ENCODE peak calls at places on chromosomes 11 and 22, in ten cellular contexts. One of them, this sample, is unnamed.

GRCh38 chr22:22761963-22762772 is 117.8 kb downstream of the GGTLC2 start:
- DNase-seq in transverse colon: no peak
- DNase-seq in vagina: peak
- DNase-seq in adrenal gland: no peak
- DNase-seq in uterus: no peak
- DNase-seq in gastrocnemius medialis: no peak
- DNase-seq in stomach: no peak
- DNase-seq in heart left ventricle: no peak
- DNase-seq in IMR-90: no peak
- DNase-seq in upper lobe of left lung: no peak
- DNase-seq in this sample: no peak

GRCh38 chr11:95232666-95233065 is 1.7 kb upstream of the SESN3 start:
- DNase-seq in stomach: no peak
- DNase-seq in transverse colon: no peak
- DNase-seq in uterus: no peak
- DNase-seq in IMR-90: no peak
- DNase-seq in adrenal gland: no peak
- DNase-seq in heart left ventricle: no peak
- DNase-seq in gastrocnemius medialis: no peak
- DNase-seq in upper lobe of left lung: no peak
- DNase-seq in vagina: no peak
- DNase-seq in this sample: no peak

GRCh38 chr11:2390091-2390870 is 10.3 kb upstream of the TSSC4 start:
- DNase-seq in adrenal gland: peak
- DNase-seq in transverse colon: no peak
- DNase-seq in IMR-90: no peak
- DNase-seq in stomach: no peak
- DNase-seq in vagina: no peak
- DNase-seq in heart left ventricle: no peak
- DNase-seq in uterus: no peak
- DNase-seq in upper lobe of left lung: peak
- DNase-seq in gastrocnemius medialis: peak
- DNase-seq in this sample: no peak

GRCh38 chr11:213111-213510 is 5.6 kb downstream of the RIC8A start:
- DNase-seq in transverse colon: no peak
- DNase-seq in heart left ventricle: no peak
- DNase-seq in upper lobe of left lung: no peak
- DNase-seq in stomach: peak
- DNase-seq in IMR-90: no peak
- DNase-seq in adrenal gland: peak
- DNase-seq in gastrocnemius medialis: no peak
- DNase-seq in vagina: no peak
- DNase-seq in uterus: peak
- DNase-seq in this sample: no peak

GRCh38 chr11:10233581-10233980 is 60.4 kb downstream of the SBF2 start:
- DNase-seq in upper lobe of left lung: no peak
- DNase-seq in heart left ventricle: no peak
- DNase-seq in IMR-90: peak
- DNase-seq in gastrocnemius medialis: no peak
- DNase-seq in stomach: no peak
- DNase-seq in uterus: no peak
- DNase-seq in vagina: no peak
- DNase-seq in adrenal gland: no peak
- DNase-seq in transverse colon: no peak
- DNase-seq in this sample: no peak

GRCh38 chr11:120125005-120125404 is 12.9 kb downstream of the TRIM29 start:
- DNase-seq in uterus: no peak
- DNase-seq in IMR-90: peak
- DNase-seq in transverse colon: peak
- DNase-seq in upper lobe of left lung: no peak
- DNase-seq in stomach: no peak
- DNase-seq in heart left ventricle: no peak
- DNase-seq in vagina: no peak
- DNase-seq in adrenal gland: peak
- DNase-seq in gastrocnemius medialis: no peak
- DNase-seq in this sample: no peak

GRCh38 chr11:38339835-38340440 is 1741.9 kb upstream of the RAG2 start:
- DNase-seq in uterus: no peak
- DNase-seq in transverse colon: no peak
- DNase-seq in heart left ventricle: no peak
- DNase-seq in gastrocnemius medialis: no peak
- DNase-seq in upper lobe of left lung: no peak
- DNase-seq in IMR-90: no peak
- DNase-seq in vagina: no peak
- DNase-seq in adrenal gland: no peak
- DNase-seq in stomach: no peak
- DNase-seq in this sample: no peak

GRCh38 chr22:38850941-38851849 is 7.4 kb upstream of the NPTXR start:
- DNase-seq in IMR-90: peak
- DNase-seq in adrenal gland: no peak
- DNase-seq in heart left ventricle: no peak
- DNase-seq in transverse colon: no peak
- DNase-seq in vagina: no peak
- DNase-seq in uterus: no peak
- DNase-seq in stomach: no peak
- DNase-seq in gastrocnemius medialis: no peak
- DNase-seq in upper lobe of left lung: no peak
- DNase-seq in this sample: no peak

GRCh38 chr11:18721576-18722292 is 4.3 kb downstream of the IGSF22 start:
- DNase-seq in stomach: peak
- DNase-seq in upper lobe of left lung: peak
- DNase-seq in vagina: no peak
- DNase-seq in transverse colon: peak
- DNase-seq in uterus: peak
- DNase-seq in IMR-90: peak
- DNase-seq in adrenal gland: no peak
- DNase-seq in gastrocnemius medialis: no peak
- DNase-seq in heart left ventricle: no peak
- DNase-seq in this sample: peak

GRCh38 chr11:69361048-69361447 is 67.1 kb downstream of the MYEOV start:
- DNase-seq in IMR-90: no peak
- DNase-seq in heart left ventricle: no peak
- DNase-seq in upper lobe of left lung: peak
- DNase-seq in transverse colon: peak
- DNase-seq in vagina: peak
- DNase-seq in stomach: no peak
- DNase-seq in gastrocnemius medialis: no peak
- DNase-seq in adrenal gland: peak
- DNase-seq in uterus: no peak
- DNase-seq in this sample: no peak

GRCh38 chr11:130278745-130279144 is 36.0 kb downstream of the ZBTB44 start:
- DNase-seq in IMR-90: peak
- DNase-seq in vagina: no peak
- DNase-seq in gastrocnemius medialis: no peak
- DNase-seq in upper lobe of left lung: no peak
- DNase-seq in uterus: no peak
- DNase-seq in stomach: no peak
- DNase-seq in adrenal gland: no peak
- DNase-seq in heart left ventricle: no peak
- DNase-seq in transverse colon: no peak
- DNase-seq in this sample: no peak

GRCh38 chr22:18954941-18955571 is 19.0 kb upstream of the PRODH start:
- DNase-seq in uterus: no peak
- DNase-seq in IMR-90: no peak
- DNase-seq in heart left ventricle: peak
- DNase-seq in stomach: no peak
- DNase-seq in gastrocnemius medialis: no peak
- DNase-seq in adrenal gland: no peak
- DNase-seq in upper lobe of left lung: no peak
- DNase-seq in vagina: no peak
- DNase-seq in transverse colon: no peak
- DNase-seq in this sample: no peak

DNA sequence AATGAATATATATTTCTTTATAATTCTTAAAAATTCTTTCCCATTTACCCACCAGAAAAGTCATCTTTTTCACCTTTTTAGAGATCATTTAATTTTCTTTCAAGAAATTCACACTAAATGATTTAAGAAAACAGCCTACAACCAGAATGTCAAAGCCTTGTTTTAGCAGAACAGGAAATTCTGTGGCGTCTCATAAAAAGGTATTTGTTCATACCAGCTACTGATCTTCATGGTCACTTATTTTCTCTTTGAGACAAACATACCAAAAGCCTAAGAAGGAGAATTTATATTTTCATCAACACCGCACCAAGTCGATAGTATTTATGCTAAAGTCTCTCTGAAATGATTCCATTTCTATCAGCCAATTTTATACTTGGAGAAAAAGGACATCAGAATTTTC is 105.3 kb downstream of the ETS1 start:
- DNase-seq in vagina: no peak
- DNase-seq in IMR-90: no peak
- DNase-seq in upper lobe of left lung: no peak
- DNase-seq in gastrocnemius medialis: no peak
- DNase-seq in stomach: no peak
- DNase-seq in transverse colon: no peak
- DNase-seq in adrenal gland: no peak
- DNase-seq in heart left ventricle: no peak
- DNase-seq in uterus: no peak
- DNase-seq in this sample: no peak
- H3K4me3 ChIP-seq in vagina: no peak
- H3K4me3 ChIP-seq in IMR-90: no peak
- H3K4me3 ChIP-seq in upper lobe of left lung: no peak
- H3K4me3 ChIP-seq in gastrocnemius medialis: peak
- H3K4me3 ChIP-seq in stomach: no peak
- H3K4me3 ChIP-seq in transverse colon: no peak
- H3K4me3 ChIP-seq in adrenal gland: no peak
- H3K4me3 ChIP-seq in heart left ventricle: peak
- H3K4me3 ChIP-seq in uterus: no peak
- H3K4me3 ChIP-seq in this sample: no peak

GRCh38 chr22:40759294-40759840 is 59.8 kb downstream of the SLC25A17 start:
- DNase-seq in transverse colon: no peak
- DNase-seq in vagina: no peak
- DNase-seq in IMR-90: no peak
- DNase-seq in stomach: no peak
- DNase-seq in upper lobe of left lung: no peak
- DNase-seq in gastrocnemius medialis: no peak
- DNase-seq in adrenal gland: no peak
- DNase-seq in uterus: no peak
- DNase-seq in heart left ventricle: no peak
- DNase-seq in this sample: no peak

GRCh38 chr22:40751250-40751649 is 67.9 kb downstream of the SLC25A17 start:
- DNase-seq in upper lobe of left lung: no peak
- DNase-seq in transverse colon: no peak
- DNase-seq in gastrocnemius medialis: no peak
- DNase-seq in stomach: no peak
- DNase-seq in IMR-90: no peak
- DNase-seq in adrenal gland: no peak
- DNase-seq in uterus: no peak
- DNase-seq in vagina: no peak
- DNase-seq in heart left ventricle: no peak
- DNase-seq in this sample: no peak

GRCh38 chr22:40758390-40758789 is 60.8 kb downstream of the SLC25A17 start:
- DNase-seq in stomach: no peak
- DNase-seq in transverse colon: no peak
- DNase-seq in gastrocnemius medialis: no peak
- DNase-seq in vagina: no peak
- DNase-seq in heart left ventricle: no peak
- DNase-seq in uterus: no peak
- DNase-seq in upper lobe of left lung: no peak
- DNase-seq in adrenal gland: no peak
- DNase-seq in IMR-90: no peak
- DNase-seq in this sample: no peak

GRCh38 chr22:40753114-40753513 is 66.0 kb downstream of the SLC25A17 start:
- DNase-seq in IMR-90: no peak
- DNase-seq in transverse colon: no peak
- DNase-seq in adrenal gland: no peak
- DNase-seq in gastrocnemius medialis: no peak
- DNase-seq in heart left ventricle: no peak
- DNase-seq in stomach: no peak
- DNase-seq in uterus: no peak
- DNase-seq in vagina: no peak
- DNase-seq in upper lobe of left lung: no peak
- DNase-seq in this sample: no peak

GRCh38 chr22:40757071-40757470 is 62.1 kb downstream of the SLC25A17 start:
- DNase-seq in upper lobe of left lung: no peak
- DNase-seq in IMR-90: peak
- DNase-seq in gastrocnemius medialis: no peak
- DNase-seq in heart left ventricle: no peak
- DNase-seq in adrenal gland: no peak
- DNase-seq in stomach: no peak
- DNase-seq in transverse colon: no peak
- DNase-seq in uterus: no peak
- DNase-seq in vagina: no peak
- DNase-seq in this sample: no peak
- TF ChIP-seq POLR2A in upper lobe of left lung: no peak
- TF ChIP-seq POLR2A in IMR-90: no peak
- TF ChIP-seq POLR2A in gastrocnemius medialis: no peak
- TF ChIP-seq POLR2A in heart left ventricle: no peak
- TF ChIP-seq POLR2A in adrenal gland: no peak
- TF ChIP-seq POLR2A in stomach: no peak
- TF ChIP-seq POLR2A in transverse colon: no peak
- TF ChIP-seq POLR2A in uterus: no peak
- TF ChIP-seq POLR2A in vagina: no peak
- TF ChIP-seq POLR2A in this sample: no peak

GRCh38 chr22:30396871-30397655 is at the start of gene SEC14L2:
- DNase-seq in adrenal gland: peak
- DNase-seq in upper lobe of left lung: peak
- DNase-seq in gastrocnemius medialis: peak
- DNase-seq in uterus: peak
- DNase-seq in vagina: no peak
- DNase-seq in transverse colon: peak
- DNase-seq in stomach: peak
- DNase-seq in IMR-90: peak
- DNase-seq in heart left ventricle: peak
- DNase-seq in this sample: peak
- H3K4me3 ChIP-seq in adrenal gland: no peak
- H3K4me3 ChIP-seq in upper lobe of left lung: peak
- H3K4me3 ChIP-seq in gastrocnemius medialis: peak
- H3K4me3 ChIP-seq in uterus: peak
- H3K4me3 ChIP-seq in vagina: peak
- H3K4me3 ChIP-seq in transverse colon: peak
- H3K4me3 ChIP-seq in stomach: peak
- H3K4me3 ChIP-seq in IMR-90: peak
- H3K4me3 ChIP-seq in heart left ventricle: peak
- H3K4me3 ChIP-seq in this sample: peak

DNA sequence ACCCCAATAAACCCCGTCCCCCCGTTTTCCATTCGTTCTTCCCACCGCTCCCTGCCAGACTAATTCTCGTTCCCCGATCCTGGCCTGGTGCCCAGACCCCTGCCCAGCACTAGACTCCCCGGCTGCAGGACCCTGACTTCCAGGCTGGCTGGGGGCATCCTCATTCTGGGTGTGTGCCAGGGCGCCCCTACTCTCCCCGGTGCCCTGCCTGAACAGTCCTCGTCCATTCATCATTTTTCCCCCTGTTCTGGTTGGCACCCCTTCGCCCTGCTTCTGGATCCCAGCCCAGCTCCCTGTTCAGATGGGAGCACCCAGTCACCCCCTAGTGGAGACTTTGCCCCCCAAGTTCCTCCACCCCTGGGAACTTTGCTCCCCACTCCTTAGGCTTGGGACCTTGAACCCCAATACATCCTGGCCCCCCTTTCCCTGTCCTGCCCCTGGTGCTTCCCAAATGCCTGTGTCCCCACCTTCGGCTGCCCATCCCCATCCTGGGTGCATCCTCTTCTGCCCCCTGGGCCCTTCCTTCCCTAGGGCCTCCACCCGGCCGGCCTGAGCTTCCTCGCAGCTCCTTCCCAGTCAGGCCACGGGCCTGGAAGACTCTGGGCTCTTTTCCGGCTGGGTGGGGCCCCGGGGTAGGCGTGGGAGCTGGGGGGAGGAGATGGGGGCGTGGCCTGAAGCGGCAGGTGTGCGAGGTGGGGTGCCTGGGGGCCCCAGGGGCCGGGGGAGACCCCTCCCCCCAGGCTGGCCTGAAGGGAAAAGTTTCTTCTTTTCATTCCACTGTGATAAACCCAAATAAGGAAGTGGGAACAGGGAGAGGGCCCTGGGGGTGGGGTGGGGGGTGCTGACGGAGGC is 882 bp downstream of the PLCB3 start:
- DNase-seq in IMR-90: no peak
- DNase-seq in transverse colon: peak
- DNase-seq in upper lobe of left lung: peak
- DNase-seq in vagina: no peak
- DNase-seq in gastrocnemius medialis: no peak
- DNase-seq in heart left ventricle: peak
- DNase-seq in stomach: peak
- DNase-seq in adrenal gland: no peak
- DNase-seq in uterus: peak
- DNase-seq in this sample: peak
- TF ChIP-seq POLR2A in IMR-90: no peak
- TF ChIP-seq POLR2A in transverse colon: peak
- TF ChIP-seq POLR2A in upper lobe of left lung: no peak
- TF ChIP-seq POLR2A in vagina: no peak
- TF ChIP-seq POLR2A in gastrocnemius medialis: no peak
- TF ChIP-seq POLR2A in heart left ventricle: no peak
- TF ChIP-seq POLR2A in stomach: no peak
- TF ChIP-seq POLR2A in adrenal gland: no peak
- TF ChIP-seq POLR2A in uterus: no peak
- TF ChIP-seq POLR2A in this sample: no peak